ENCODE peak calls at places on chromosome 20, in seven cellular contexts. E, Q, F, D, P, B and Z are unnamed samples.
A peak's percentile ranks its signal among the peaks of the same experiment; 100 is the strongest.

GRCh38 chr20:35394271-35394670 is 17.5 kb downstream of the UQCC1 start:
- DNase-seq in E (no peak), Q (no peak), F (no peak), D (no peak), P (no peak), B (no peak), Z (no peak)

GRCh38 chr20:48841196-48841860 is 13.5 kb upstream of the PREX1 start:
- DNase-seq in E (peak; percentile 22), Q (no peak), F (no peak), D (no peak), P (no peak), B (no peak), Z (no peak)

GRCh38 chr20:3248167-3248992 is 9.4 kb upstream of the SLC4A11 start:
- DNase-seq in E (no peak), Q (peak; percentile 26), F (peak; percentile 39), D (no peak), P (no peak), B (peak; percentile 34), Z (no peak)

GRCh38 chr20:32968833-32969241 is 35.4 kb downstream of the SUN5 start:
- DNase-seq in E (no peak), Q (no peak), F (no peak), D (no peak), P (no peak), B (no peak), Z (no peak)

GRCh38 chr20:4303136-4303535 is 287.8 kb upstream of the RNF24 start:
- DNase-seq in E (no peak), Q (no peak), F (no peak), D (no peak), P (no peak), B (no peak), Z (no peak)

GRCh38 chr20:34475979-34476736 is 40.1 kb upstream of the DYNLRB1 start:
- DNase-seq in E (peak; percentile 52), Q (peak; percentile 36), F (peak; percentile 50), D (peak; percentile 70), P (peak; percentile 60), B (peak; percentile 19), Z (no peak)

GRCh38 chr20:665276-665675 is 10.3 kb downstream of the SCRT2 start:
- DNase-seq in E (no peak), Q (no peak), F (no peak), D (no peak), P (no peak), B (no peak), Z (no peak)

GRCh38 chr20:33568378-33569289 is 78.7 kb downstream of the CBFA2T2 start:
- DNase-seq in E (peak; percentile 34), Q (no peak), F (peak; percentile 44), D (no peak), P (no peak), B (peak; percentile 47), Z (no peak)

GRCh38 chr20:47350181-47350550 is 6.3 kb downstream of the ZMYND8 start:
- DNase-seq in E (no peak), Q (no peak), F (no peak), D (no peak), P (no peak), B (no peak), Z (no peak)

GRCh38 chr20:52433326-52434040 is 241.9 kb upstream of the ZFP64 start:
- DNase-seq in E (no peak), Q (no peak), F (no peak), D (no peak), P (no peak), B (no peak), Z (no peak)

GRCh38 chr20:9838378-9839295 is at the start of gene PAK5:
- DNase-seq in E (no peak), Q (peak; percentile 31), F (no peak), D (peak; percentile 75), P (peak; percentile 61), B (peak; percentile 82), Z (no peak)

GRCh38 chr20:40690836-40691565 is 2.0 kb upstream of the MAFB start:
- DNase-seq in E (no peak), Q (no peak), F (no peak), D (no peak), P (no peak), B (no peak), Z (no peak)

GRCh38 chr20:40688129-40689099 is 622 bp downstream of the MAFB start:
- DNase-seq in E (no peak), Q (peak; percentile 54), F (no peak), D (peak; percentile 23), P (peak; percentile 66), B (peak; percentile 27), Z (no peak)

GRCh38 chr20:40687384-40688128 is 1.5 kb downstream of the MAFB start:
- DNase-seq in E (no peak), Q (peak; percentile 41), F (peak; percentile 77), D (no peak), P (peak; percentile 87), B (peak; percentile 47), Z (no peak)

GRCh38 chr20:40689943-40690835 is 1.2 kb upstream of the MAFB start:
- DNase-seq in E (peak; percentile 75), Q (peak; percentile 96), F (peak; percentile 93), D (peak; percentile 95), P (peak; percentile 96), B (peak; percentile 94), Z (peak; percentile 65)

DNA sequence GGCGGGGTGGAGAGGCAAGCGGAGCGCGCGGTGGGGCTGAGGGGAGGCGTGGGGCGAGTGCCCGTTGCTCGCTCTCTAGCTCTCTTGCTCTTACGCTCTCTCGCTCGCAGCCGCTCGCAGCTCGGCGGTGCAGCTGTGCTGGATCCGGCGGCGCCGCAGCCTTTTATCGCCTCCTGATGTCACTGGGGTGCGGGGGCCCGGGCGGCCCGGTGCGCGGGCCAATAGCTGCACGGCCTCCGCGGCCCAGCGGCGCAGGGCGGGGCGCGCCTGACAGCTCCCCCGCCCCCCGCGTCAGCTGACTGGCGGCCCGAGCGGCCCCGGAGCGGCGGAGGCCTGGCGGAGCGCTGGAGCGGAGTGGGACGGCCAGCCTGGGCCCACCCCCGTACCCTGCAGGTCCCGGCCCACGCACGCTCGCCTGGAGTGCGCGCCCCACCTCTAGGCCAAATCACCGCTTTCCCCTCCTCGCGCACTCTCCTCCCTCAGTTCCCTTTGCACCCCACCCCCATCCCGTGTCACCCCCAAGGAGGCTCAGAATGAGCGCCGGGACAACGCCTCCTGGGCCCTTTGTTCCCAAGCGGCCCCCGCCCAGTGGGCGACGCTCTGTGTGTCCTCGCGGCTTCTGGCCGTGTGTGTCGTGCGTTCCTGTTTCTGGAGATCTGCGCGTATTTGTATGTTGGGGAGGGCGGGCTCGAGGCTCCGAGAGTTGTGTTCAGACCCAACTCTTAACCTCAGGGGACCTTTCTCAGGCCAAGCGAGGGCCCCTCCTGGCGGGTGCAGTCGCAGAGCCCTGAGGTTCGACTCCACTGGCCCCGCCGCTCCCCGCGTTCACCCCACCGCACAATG is at the start of gene MAFB:
- DNase-seq in E (peak; percentile 6), Q (peak; percentile 96), F (peak; percentile 95), D (peak; percentile 78), P (peak; percentile 96), B (peak; percentile 87), Z (peak; percentile 73)
- TF ChIP-seq CTCF in E (no peak), Q (no peak), F (no peak), D (no peak), P (no peak), B (no peak), Z (no peak)

DNA sequence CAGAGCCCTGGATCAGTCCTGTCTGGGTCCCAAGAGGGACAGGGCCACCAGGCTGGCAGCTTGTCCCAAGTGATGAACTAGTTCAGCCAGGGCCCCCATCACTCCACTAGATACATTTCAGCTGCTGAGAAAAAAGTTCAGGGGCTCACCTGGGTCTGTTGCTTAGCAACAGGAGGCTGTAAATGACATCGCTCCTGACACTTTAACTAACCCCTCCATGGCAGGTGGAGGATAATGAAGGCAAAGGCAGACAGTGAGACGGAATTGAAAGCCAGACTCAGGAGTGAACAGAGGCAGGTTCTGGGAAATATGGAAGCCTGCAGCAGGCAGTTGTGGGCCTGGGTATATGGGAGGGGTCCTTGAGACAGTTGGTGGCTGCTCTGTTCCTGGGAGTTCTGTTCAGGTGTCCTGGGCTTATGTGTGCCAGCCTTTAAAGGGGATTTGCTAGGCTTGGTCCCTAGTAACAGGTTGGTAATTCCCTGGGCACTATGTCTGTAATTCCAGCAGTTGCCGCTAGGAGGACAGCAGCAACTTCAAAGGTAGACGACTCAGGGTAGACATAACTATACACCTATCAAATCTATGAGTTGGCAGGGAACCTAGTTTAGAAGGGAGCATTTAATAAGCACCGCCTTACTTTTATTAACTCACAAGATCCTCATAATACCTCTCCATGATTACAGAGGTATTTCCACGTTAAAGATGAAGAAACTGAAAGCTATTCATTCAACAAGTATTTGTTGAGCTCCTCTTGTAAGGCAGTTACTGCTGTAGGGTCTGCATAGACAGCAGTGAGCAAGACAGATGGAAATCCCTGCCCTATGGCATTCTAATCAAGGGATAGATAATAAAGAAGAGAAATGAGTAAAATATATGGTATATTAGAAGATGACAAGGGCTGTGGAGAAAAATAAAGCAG is 78.1 kb upstream of the CTNNBL1 start:
- DNase-seq in E (peak; percentile 83), Q (peak; percentile 50), F (no peak), D (peak; percentile 37), P (no peak), B (peak; percentile 74), Z (peak; percentile 4)
- TF ChIP-seq CTCF in E (peak; percentile 86), Q (peak; percentile 76), F (peak; percentile 64), D (peak; percentile 73), P (peak; percentile 65), B (peak; percentile 89), Z (peak; percentile 75)

GRCh38 chr20:23783447-23783846 is 32.7 kb upstream of the CST1 start:
- DNase-seq in E (no peak), Q (no peak), F (no peak), D (no peak), P (no peak), B (no peak), Z (no peak)

DNA sequence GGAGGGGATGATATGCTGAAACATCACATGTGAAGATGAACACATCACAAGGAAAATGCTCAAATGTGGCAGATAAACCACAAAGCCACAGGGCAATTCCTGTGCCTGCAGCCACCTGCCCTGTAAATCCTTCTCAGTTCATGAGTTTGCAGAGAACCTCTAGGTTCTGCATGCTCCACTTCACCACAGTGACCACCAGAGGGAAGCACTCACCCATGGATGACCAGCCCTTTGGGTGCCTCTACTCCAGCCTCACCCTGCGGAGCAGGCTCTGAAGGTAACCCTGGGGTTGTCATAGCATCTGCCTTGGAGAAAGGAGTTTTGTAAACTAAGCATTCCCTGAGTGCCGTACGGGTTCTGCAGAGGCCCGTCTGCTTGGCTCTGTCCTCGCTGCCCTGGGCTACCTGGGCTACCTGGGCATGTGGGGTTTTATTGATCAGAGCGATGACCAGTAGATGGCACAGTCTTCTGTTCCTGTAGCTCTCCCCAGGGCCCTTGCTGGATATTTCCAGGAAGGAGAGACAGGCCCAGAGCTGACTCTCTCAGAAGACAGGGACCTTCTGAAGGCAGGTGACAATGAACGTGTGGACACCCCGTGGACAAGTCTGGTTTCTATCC is 31.7 kb upstream of the CST1 start:
- DNase-seq in E (peak; percentile 68), Q (peak; percentile 64), F (no peak), D (peak; percentile 23), P (no peak), B (peak; percentile 44), Z (no peak)
- TF ChIP-seq CTCF in E (peak; percentile 92), Q (peak; percentile 76), F (peak; percentile 63), D (no peak), P (peak; percentile 55), B (peak; percentile 71), Z (peak; percentile 55)

GRCh38 chr20:41377275-41377674 is 10.7 kb upstream of the EMILIN3 start:
- DNase-seq in E (no peak), Q (no peak), F (no peak), D (no peak), P (no peak), B (no peak), Z (no peak)

GRCh38 chr20:41376349-41376748 is 9.7 kb upstream of the EMILIN3 start:
- DNase-seq in E (no peak), Q (no peak), F (no peak), D (no peak), P (no peak), B (no peak), Z (no peak)

GRCh38 chr20:41375846-41376245 is 9.2 kb upstream of the EMILIN3 start:
- DNase-seq in E (no peak), Q (no peak), F (no peak), D (no peak), P (no peak), B (no peak), Z (no peak)

GRCh38 chr20:41380551-41381262 is 14.1 kb upstream of the EMILIN3 start:
- DNase-seq in E (no peak), Q (no peak), F (no peak), D (no peak), P (no peak), B (no peak), Z (no peak)
- TF ChIP-seq CTCF in E (no peak), Q (no peak), F (no peak), D (no peak), P (no peak), B (no peak), Z (no peak)